ENCODE peak calls at places on chromosomes 12 and 14, in nine cellular contexts. O is stimulated activated CD8-positive, alpha-beta memory T cell treated with anti-CD3 and anti-CD28 coated beads, Interleukin-2, amount 100 ng/mL, for 1 hour; U is iPS DF 6.9; N is transverse colon; K is mammary epithelial cell; M is GM20000; I is NCI-H510A treated with DMSO at 0.1 percent for 48 hours; R is GM04504; B is IMR-90. J is an unnamed sample.

GRCh38 chr14:37565550-37565949 is 29.5 kb downstream of the FOXA1 start:
- DNase-seq in O (no peak), U (no peak), N (no peak), K (no peak), M (no peak), I (no peak), R (no peak), B (no peak), J (no peak)

GRCh38 chr12:84508325-84508861 is 404.2 kb downstream of the SLC6A15 start:
- DNase-seq in O (no peak), U (no peak), N (no peak), K (peak; percentile 88), M (no peak), I (peak; percentile 56), R (peak; percentile 65), B (peak; percentile 75), J (no peak)

GRCh38 chr12:18165422-18165871 is 75.5 kb upstream of the RERGL start:
- DNase-seq in O (no peak), U (no peak), N (no peak), K (peak; percentile 70), M (peak; percentile 46), I (peak; percentile 77), R (no peak), B (peak; percentile 20), J (no peak)

GRCh38 chr12:66154776-66155175 is 15.0 kb downstream of the TMBIM4 start:
- DNase-seq in O (no peak), U (no peak), N (no peak), K (peak; percentile 23), M (no peak), I (no peak), R (no peak), B (peak; percentile 61), J (no peak)

GRCh38 chr12:58425481-58426392 is 484.4 kb downstream of the ATP23 start:
- DNase-seq in O (no peak), U (no peak), N (peak; percentile 31), K (peak; percentile 92), M (peak; percentile 30), I (peak; percentile 36), R (peak; percentile 90), B (peak; percentile 94), J (no peak)

GRCh38 chr12:41365653-41366131 is 177.6 kb downstream of the PDZRN4 start:
- DNase-seq in O (no peak), U (no peak), N (no peak), K (no peak), M (no peak), I (peak; percentile 60), R (no peak), B (no peak), J (no peak)

GRCh38 chr12:58639323-58639934 is 280.9 kb downstream of the LRIG3 start:
- DNase-seq in O (no peak), U (no peak), N (no peak), K (no peak), M (no peak), I (peak; percentile 87), R (no peak), B (peak; percentile 71), J (no peak)

GRCh38 chr12:16564675-16565074 is 41.3 kb downstream of the LMO3 start:
- DNase-seq in O (no peak), U (no peak), N (no peak), K (no peak), M (no peak), I (no peak), R (no peak), B (no peak), J (no peak)

J was measured in central memory CD8-positive, alpha-beta T cell.